ENCODE peak calls at places on chromosome 13, in four cellular contexts. J, K, H and Z are unnamed samples.

GRCh38 chr13:44779085-44779484 is 203.0 kb upstream of the TSC22D1 start:
- DNase-seq in J (no peak), K (no peak), H (no peak), Z (no peak)

GRCh38 chr13:79918620-79919019 is 422.3 kb downstream of the SPRY2 start:
- DNase-seq in J (no peak), K (no peak), H (no peak), Z (no peak)

GRCh38 chr13:87671031-87671823 is at the start of gene SLITRK5:
- DNase-seq in J (no peak), K (no peak), H (peak), Z (peak)

GRCh38 chr13:98787173-98787572 is 34.7 kb upstream of the SLC15A1 start:
- DNase-seq in J (no peak), K (no peak), H (no peak), Z (no peak)

GRCh38 chr13:20711301-20712044 is 8.0 kb downstream of the IL17D start:
- DNase-seq in J (no peak), K (no peak), H (no peak), Z (peak)

GRCh38 chr13:19713186-19713965 is 69.4 kb downstream of the PSPC1 start:
- DNase-seq in J (no peak), K (no peak), H (no peak), Z (no peak)

GRCh38 chr13:72384186-72384823 is 343.1 kb downstream of the MZT1 start:
- DNase-seq in J (no peak), K (no peak), H (no peak), Z (no peak)

GRCh38 chr13:31138515-31138914 is 23.2 kb downstream of the HSPH1 start:
- DNase-seq in J (no peak), K (no peak), H (no peak), Z (no peak)

GRCh38 chr13:69524459-69525155 is 583.0 kb upstream of the ATXN8OS start:
- DNase-seq in J (no peak), K (no peak), H (no peak), Z (no peak)

GRCh38 chr13:102667911-102668310 is 26.9 kb downstream of the METTL21C start:
- DNase-seq in J (no peak), K (no peak), H (no peak), Z (no peak)

GRCh38 chr13:101474419-101474957 is 22.0 kb downstream of the ITGBL1 start:
- DNase-seq in J (no peak), K (no peak), H (peak), Z (peak)

GRCh38 chr13:21344662-21345176 is 114.4 kb downstream of the ZDHHC20 start:
- DNase-seq in J (no peak), K (no peak), H (no peak), Z (no peak)

DNA sequence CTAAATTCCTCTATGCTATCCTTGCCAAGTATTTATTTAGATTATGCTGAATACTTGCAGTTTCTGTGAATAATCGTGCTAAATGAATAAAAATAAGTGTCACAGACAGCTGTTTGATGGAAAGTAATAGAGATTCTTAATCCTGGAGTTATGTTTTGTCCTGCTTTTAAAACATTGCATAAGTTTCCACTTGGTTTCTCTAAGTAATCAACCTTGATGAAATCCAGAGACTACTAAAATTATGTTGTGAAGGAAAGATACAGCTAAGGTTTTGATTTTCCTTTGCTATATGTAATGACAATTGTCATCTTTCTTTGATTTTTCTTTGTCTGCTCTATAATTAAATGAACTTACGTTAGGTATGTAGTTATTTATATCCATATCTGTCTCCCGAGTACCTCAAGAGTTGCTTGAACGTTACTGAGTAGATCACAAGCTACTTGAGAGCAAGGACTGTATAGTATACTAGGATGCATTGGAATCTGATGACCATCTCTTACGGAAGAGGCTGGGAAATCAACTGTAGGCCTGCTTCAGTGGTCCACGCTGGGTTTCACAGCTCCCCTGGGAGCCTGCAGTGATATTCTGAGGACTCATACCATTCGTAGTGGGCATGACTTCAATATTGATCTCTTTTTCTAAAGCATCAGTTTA is 5.8 kb downstream of the ABHD13 start:
- DNase-seq in J (no peak), K (no peak), H (no peak), Z (no peak)
- TF ChIP-seq CTCF in J (no peak), K (no peak), H (no peak), Z (no peak)

GRCh38 chr13:50171585-50172282 is 156.5 kb downstream of the KCNRG start:
- DNase-seq in J (no peak), K (no peak), H (no peak), Z (no peak)

GRCh38 chr13:50168803-50169202 is 153.6 kb downstream of the KCNRG start:
- DNase-seq in J (no peak), K (no peak), H (no peak), Z (no peak)

GRCh38 chr13:50167224-50167947 is 152.1 kb downstream of the KCNRG start:
- DNase-seq in J (no peak), K (no peak), H (no peak), Z (no peak)

GRCh38 chr13:50167967-50168366 is 152.7 kb downstream of the KCNRG start:
- DNase-seq in J (no peak), K (no peak), H (no peak), Z (no peak)

DNA sequence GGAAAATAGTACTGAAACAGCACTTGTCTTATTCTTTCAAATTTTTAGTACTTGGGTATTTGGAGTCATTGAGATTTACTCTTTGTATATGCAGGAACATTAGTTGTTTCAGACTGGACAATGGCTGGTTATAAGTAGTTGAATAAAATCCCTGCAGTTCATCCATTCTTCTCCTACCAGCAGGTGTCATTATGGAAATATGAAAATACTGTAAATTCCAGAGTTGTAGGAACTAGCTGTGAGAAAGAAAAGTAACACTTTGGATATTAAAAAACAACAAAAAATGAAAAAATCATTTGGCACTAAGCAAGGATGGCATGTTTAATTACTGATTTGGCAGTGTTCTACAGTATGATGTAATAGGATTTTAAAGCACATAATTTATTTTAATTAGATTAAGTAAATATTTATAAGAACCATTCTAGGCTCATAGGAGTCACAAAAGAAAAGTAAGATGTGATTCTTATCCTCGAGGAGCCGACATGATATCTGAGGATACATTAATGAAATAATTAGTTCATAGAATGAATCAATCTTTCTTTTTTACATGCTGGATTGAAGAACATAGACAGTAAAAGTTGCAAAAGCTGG is 155.3 kb downstream of the KCNRG start:
- DNase-seq in J (no peak), K (no peak), H (no peak), Z (no peak)
- TF ChIP-seq CTCF in J (peak), K (peak), H (no peak), Z (no peak)

GRCh38 chr13:38641164-38641948 is 45.5 kb upstream of the FREM2 start:
- DNase-seq in J (no peak), K (no peak), H (no peak), Z (no peak)
- TF ChIP-seq CTCF in J (no peak), K (peak), H (peak), Z (peak)

GRCh38 chr13:112814905-112815585 is 125.2 kb downstream of the ATP11A start:
- DNase-seq in J (no peak), K (no peak), H (no peak), Z (no peak)
- TF ChIP-seq CTCF in J (no peak), K (no peak), H (no peak), Z (no peak)

GRCh38 chr13:29106651-29107050 is 286.5 kb downstream of the MTUS2 start:
- DNase-seq in J (no peak), K (no peak), H (no peak), Z (no peak)

GRCh38 chr13:29110003-29110402 is 289.9 kb downstream of the MTUS2 start:
- DNase-seq in J (no peak), K (no peak), H (no peak), Z (no peak)

GRCh38 chr13:29103036-29103800 is 283.1 kb downstream of the MTUS2 start:
- DNase-seq in J (no peak), K (no peak), H (no peak), Z (no peak)

GRCh38 chr13:29104461-29104860 is 284.3 kb downstream of the MTUS2 start:
- DNase-seq in J (no peak), K (no peak), H (no peak), Z (no peak)

GRCh38 chr13:29105779-29106178 is 285.6 kb downstream of the MTUS2 start:
- DNase-seq in J (no peak), K (no peak), H (no peak), Z (no peak)
- TF ChIP-seq CTCF in J (no peak), K (peak), H (peak), Z (peak)

GRCh38 chr13:42041684-42042035 is 6.8 kb upstream of the DGKH start:
- DNase-seq in J (peak), K (no peak), H (peak), Z (peak)
- TF ChIP-seq CTCF in J (peak), K (peak), H (no peak), Z (peak)

DNA sequence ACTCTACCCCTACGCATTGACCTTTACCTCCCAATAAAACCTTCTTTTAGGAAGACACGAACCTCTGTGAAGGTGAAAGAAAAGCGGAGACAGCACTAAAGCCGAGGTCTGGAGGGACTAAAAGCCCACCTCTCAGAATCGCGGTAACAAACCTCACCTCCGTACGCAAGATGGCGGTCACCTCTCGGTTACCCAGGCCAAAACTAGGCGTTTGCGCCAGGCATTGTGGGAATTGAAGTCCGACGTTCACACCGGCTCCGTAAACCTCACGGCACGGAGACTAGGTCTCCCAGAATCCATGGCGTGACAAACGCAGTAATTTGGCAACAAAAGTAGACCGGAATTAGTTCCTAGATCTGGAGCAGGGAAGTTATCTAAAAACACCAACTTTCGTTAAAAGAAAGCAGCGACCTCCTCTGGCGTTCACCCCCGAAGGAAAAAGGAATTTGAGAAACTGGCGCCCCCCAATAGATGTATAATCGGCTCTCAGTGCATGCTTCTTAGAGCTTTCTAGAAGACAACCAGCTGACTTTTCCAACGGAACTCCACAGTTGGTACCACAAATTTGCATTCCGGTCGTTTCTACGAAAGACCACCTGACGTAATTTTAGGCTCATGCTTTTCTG is at the start of gene N4BP2L2:
- DNase-seq in J (peak), K (peak), H (peak), Z (peak)
- TF ChIP-seq CTCF in J (no peak), K (peak), H (no peak), Z (peak)